ENCODE peak calls at places on chromosomes 2 and 18, in four cellular contexts. B is neural crest cell, C is uterus, Z is posterior cingulate gyrus. A is an unnamed sample.

GRCh38 chr2:158232476-158232875 is 130.8 kb downstream of the UPP2 start:
- DNase-seq in B (no peak), Z (no peak), C (no peak), A (no peak)

GRCh38 chr2:39838589-39838988 is 59.5 kb upstream of the THUMPD2 start:
- DNase-seq in C (no peak), B (no peak), Z (no peak), A (no peak)

GRCh38 chr2:20682166-20682565 is 15.2 kb downstream of the GDF7 start:
- DNase-seq in B (no peak), Z (no peak), C (no peak), A (no peak)

GRCh38 chr2:52395912-52396311 is 1364.0 kb upstream of the NRXN1 start:
- DNase-seq in C (no peak), B (no peak), Z (no peak), A (no peak)

GRCh38 chr18:46574000-46574739 is 82.8 kb downstream of the LOXHD1 start:
- DNase-seq in Z (no peak), C (no peak), B (no peak), A (no peak)

GRCh38 chr2:63049291-63050185 is 1.1 kb upstream of the OTX1 start:
- DNase-seq in Z (no peak), B (peak), C (no peak), A (no peak)

GRCh38 chr2:216591480-216591879 is 41.7 kb upstream of the IGFBP2 start:
- DNase-seq in B (no peak), C (no peak), Z (no peak), A (no peak)

GRCh38 chr2:603427-603826 is 73.8 kb downstream of the TMEM18 start:
- DNase-seq in C (no peak), B (no peak), Z (no peak), A (no peak)

GRCh38 chr2:54454922-54455583 is 1.1 kb upstream of the SPTBN1 start:
- DNase-seq in B (peak), C (peak), Z (peak), A (no peak)

GRCh38 chr2:10897956-10898355 is 13.8 kb upstream of the KCNF1 start:
- DNase-seq in Z (no peak), C (no peak), B (no peak), A (no peak)

GRCh38 chr18:49804096-49804495 is 9.2 kb downstream of the ACAA2 start:
- DNase-seq in Z (no peak), B (no peak), C (no peak), A (no peak)

GRCh38 chr2:95267458-95268207 is 6.6 kb upstream of the PROM2 start:
- DNase-seq in B (no peak), C (peak), Z (no peak), A (no peak)

GRCh38 chr18:72652990-72653593 is 109.0 kb upstream of the CBLN2 start:
- DNase-seq in Z (peak), C (no peak), B (peak), A (no peak)

GRCh38 chr2:41735446-41735845 is 312.4 kb upstream of the PKDCC start:
- DNase-seq in C (no peak), Z (no peak), B (no peak), A (no peak)

GRCh38 chr18:23710068-23710527 is 20.8 kb downstream of the LAMA3 start:
- DNase-seq in Z (no peak), C (no peak), B (no peak), A (no peak)

GRCh38 chr2:76281176-76281841 is 570.6 kb upstream of the GCFC2 start:
- DNase-seq in B (no peak), Z (no peak), C (no peak), A (no peak)

GRCh38 chr18:8860845-8861642 is 155.7 kb downstream of the MTCL1 start:
- DNase-seq in Z (no peak), C (no peak), B (no peak), A (no peak)

GRCh38 chr2:233373316-233373715 is 19.0 kb downstream of the DGKD start:
- DNase-seq in Z (no peak), B (no peak), C (no peak), A (no peak)

GRCh38 chr18:46174317-46175039 is 70.3 kb downstream of the HAUS1 start:
- DNase-seq in Z (peak), C (peak), B (no peak), A (no peak)

GRCh38 chr2:128134573-128134972 is 43.6 kb downstream of the UGGT1 start:
- DNase-seq in B (no peak), Z (no peak), C (no peak), A (no peak)

GRCh38 chr18:59662008-59662701 is 35.1 kb downstream of the CCBE1 start:
- DNase-seq in B (no peak), Z (no peak), C (no peak), A (no peak)

A was measured in esophagus squamous epithelium.